ENCODE peak calls at places on chromosomes 7 and 10, in six cellular contexts. A is right cardiac atrium, I is pancreas, U is PC-9, V is body of pancreas, W is right atrium auricular region. C is an unnamed sample.

GRCh38 chr7:30396379-30396778 is 82.2 kb downstream of the NOD1 start:
- DNase-seq in A (no peak), I (no peak), U (no peak), V (no peak), W (no peak), C (no peak)

GRCh38 chr10:100923580-100923979 is 10.8 kb downstream of the SLF2 start:
- DNase-seq in A (no peak), I (no peak), U (no peak), V (no peak), W (no peak), C (no peak)

GRCh38 chr7:132292803-132293202 is 283.5 kb downstream of the PLXNA4 start:
- DNase-seq in A (no peak), I (no peak), U (no peak), V (no peak), W (no peak), C (no peak)

GRCh38 chr10:53624722-53625121 is 852.1 kb upstream of the MBL2 start:
- DNase-seq in A (no peak), I (no peak), U (no peak), V (no peak), W (no peak), C (no peak)

GRCh38 chr10:128030498-128031072 is 95.6 kb downstream of the MKI67 start:
- DNase-seq in A (no peak), I (no peak), U (no peak), V (no peak), W (no peak), C (no peak)

GRCh38 chr7:154853727-154854095 is 149.2 kb downstream of the PAXIP1 start:
- DNase-seq in A (no peak), I (no peak), U (no peak), V (no peak), W (no peak), C (no peak)

GRCh38 chr7:27678617-27679260 is 16.1 kb upstream of the HIBADH start:
- DNase-seq in A (no peak), I (no peak), U (no peak), V (no peak), W (no peak), C (no peak)

GRCh38 chr10:110207805-110208613 is 604 bp downstream of the MXI1 start:
- DNase-seq in A (peak), I (no peak), U (peak), V (no peak), W (no peak), C (no peak)

GRCh38 chr7:44380831-44381493 is 55.6 kb upstream of the CAMK2B start:
- DNase-seq in A (no peak), I (no peak), U (no peak), V (peak), W (no peak), C (peak)

GRCh38 chr7:127848241-127848640 is 183.0 kb downstream of the LRRC4 start:
- DNase-seq in A (no peak), I (no peak), U (no peak), V (no peak), W (no peak), C (no peak)

GRCh38 chr7:149154021-149154420 is 6.8 kb downstream of the ZNF398 start:
- DNase-seq in A (no peak), I (no peak), U (no peak), V (no peak), W (no peak), C (no peak)

GRCh38 chr7:101905203-101905865 is 87.9 kb downstream of the CUX1 start:
- DNase-seq in A (no peak), I (no peak), U (no peak), V (no peak), W (no peak), C (no peak)

GRCh38 chr10:101053516-101053915 is 8.3 kb upstream of the KAZALD1 start:
- DNase-seq in A (no peak), I (no peak), U (no peak), V (no peak), W (no peak), C (no peak)

GRCh38 chr10:103444478-103444877 is 7.7 kb downstream of the CALHM2 start:
- DNase-seq in A (peak), I (no peak), U (no peak), V (no peak), W (no peak), C (no peak)

GRCh38 chr10:34522542-34522941 is 292.6 kb downstream of the PARD3 start:
- DNase-seq in A (no peak), I (no peak), U (no peak), V (no peak), W (no peak), C (no peak)

GRCh38 chr7:128425851-128426250 is 16.1 kb upstream of the IMPDH1 start:
- DNase-seq in A (peak), I (peak), U (peak), V (peak), W (peak), C (no peak)

GRCh38 chr10:31146496-31147219 is 115.0 kb upstream of the ZNF438 start:
- DNase-seq in A (peak), I (no peak), U (peak), V (no peak), W (peak), C (peak)

GRCh38 chr10:12712284-12712983 is 289.1 kb downstream of the CCDC3 start:
- DNase-seq in A (no peak), I (no peak), U (no peak), V (no peak), W (no peak), C (no peak)

GRCh38 chr7:6271091-6271658 is 1.2 kb downstream of the CYTH3 start:
- DNase-seq in A (peak), I (peak), U (peak), V (peak), W (peak), C (no peak)

GRCh38 chr10:12720217-12720981 is 281.1 kb downstream of the CCDC3 start:
- DNase-seq in A (peak), I (peak), U (peak), V (peak), W (peak), C (peak)

GRCh38 chr10:101238732-101239105 is 9.5 kb upstream of the LBX1 start:
- DNase-seq in A (no peak), I (no peak), U (no peak), V (no peak), W (no peak), C (no peak)

GRCh38 chr10:54607983-54608382 is 193.0 kb downstream of the PCDH15 start:
- DNase-seq in A (no peak), I (no peak), U (no peak), V (no peak), W (no peak), C (no peak)

GRCh38 chr7:150633926-150634325 is 1.7 kb upstream of the GIMAP6 start:
- DNase-seq in A (no peak), I (no peak), U (no peak), V (no peak), W (no peak), C (no peak)

GRCh38 chr7:131664570-131664969 is 108.1 kb upstream of the PODXL start:
- DNase-seq in A (no peak), I (no peak), U (no peak), V (no peak), W (no peak), C (no peak)

GRCh38 chr7:13981070-13981469 is 8.4 kb downstream of the ETV1 start:
- DNase-seq in A (peak), I (no peak), U (peak), V (no peak), W (peak), C (no peak)

GRCh38 chr10:99832439-99832838 is 50.0 kb downstream of the ABCC2 start:
- DNase-seq in A (no peak), I (no peak), U (no peak), V (no peak), W (no peak), C (no peak)

GRCh38 chr7:118590107-118590506 is 365.6 kb downstream of the ANKRD7 start:
- DNase-seq in A (no peak), I (no peak), U (peak), V (no peak), W (no peak), C (no peak)

GRCh38 chr7:14115706-14116105 is 126.2 kb upstream of the ETV1 start:
- DNase-seq in A (no peak), I (no peak), U (no peak), V (no peak), W (no peak), C (no peak)

GRCh38 chr10:73577788-73578187 is 13.4 kb downstream of the USP54 start:
- DNase-seq in A (peak), I (peak), U (peak), V (peak), W (peak), C (no peak)

GRCh38 chr7:67856046-67856445 is 859.4 kb downstream of the TYW1 start:
- DNase-seq in A (no peak), I (no peak), U (no peak), V (no peak), W (no peak), C (no peak)

GRCh38 chr10:89556590-89556989 is 21.2 kb upstream of the SLC16A12 start:
- DNase-seq in A (no peak), I (no peak), U (no peak), V (no peak), W (no peak), C (no peak)

GRCh38 chr10:26697163-26697921 is at the start of gene PDSS1:
- DNase-seq in A (peak), I (peak), U (peak), V (peak), W (peak), C (peak)

GRCh38 chr7:152435384-152436278 is at the start of gene KMT2C:
- DNase-seq in A (peak), I (peak), U (peak), V (peak), W (no peak), C (peak)

DNA sequence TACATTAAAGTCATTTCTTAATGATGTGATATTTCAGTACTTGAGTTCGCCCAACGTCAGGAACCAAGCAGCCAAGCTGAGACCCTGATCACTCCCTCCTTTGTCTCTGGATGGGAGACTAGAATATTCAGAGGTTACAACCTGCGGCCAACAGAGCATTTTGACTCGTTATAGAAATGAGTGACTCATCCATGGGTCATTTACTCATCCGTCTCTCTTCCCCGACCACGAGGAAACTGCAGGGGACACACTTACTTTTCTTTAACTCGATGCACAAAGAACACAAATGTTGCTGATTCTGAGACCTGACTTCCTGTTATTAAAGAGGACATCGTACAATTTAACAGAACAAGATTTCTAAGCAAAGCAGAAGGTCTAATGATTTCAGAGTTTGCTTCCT is 343.3 kb downstream of the FRMD4A start:
- DNase-seq in A (no peak), I (no peak), U (peak), V (no peak), W (no peak), C (no peak)
- H3K27ac ChIP-seq in A (no peak), I (no peak), U (peak), V (no peak), W (no peak), C (peak)

DNA sequence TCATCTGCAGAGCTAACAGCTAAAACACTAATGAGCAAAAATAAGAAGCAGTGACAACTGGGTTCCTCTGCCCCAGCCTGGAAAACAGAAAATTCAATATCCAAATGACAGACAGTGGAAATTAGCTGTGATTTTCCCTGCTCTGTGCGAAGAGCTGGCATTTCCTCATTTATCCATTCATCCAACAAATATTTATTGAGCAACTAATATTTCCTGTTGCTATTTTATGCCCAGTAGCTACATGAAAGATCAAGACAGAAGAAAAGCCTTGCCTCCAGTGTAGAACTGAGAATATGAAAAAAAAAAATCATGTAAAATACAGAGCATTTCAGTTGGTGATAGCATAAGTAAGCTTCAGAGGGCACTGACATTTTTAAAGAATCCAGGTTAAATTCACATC is 140.9 kb downstream of the ABCA13 start:
- DNase-seq in A (no peak), I (no peak), U (no peak), V (no peak), W (no peak), C (no peak)
- H3K4me3 ChIP-seq in A (no peak), I (no peak), U (no peak), V (no peak), W (no peak), C (no peak)

DNA sequence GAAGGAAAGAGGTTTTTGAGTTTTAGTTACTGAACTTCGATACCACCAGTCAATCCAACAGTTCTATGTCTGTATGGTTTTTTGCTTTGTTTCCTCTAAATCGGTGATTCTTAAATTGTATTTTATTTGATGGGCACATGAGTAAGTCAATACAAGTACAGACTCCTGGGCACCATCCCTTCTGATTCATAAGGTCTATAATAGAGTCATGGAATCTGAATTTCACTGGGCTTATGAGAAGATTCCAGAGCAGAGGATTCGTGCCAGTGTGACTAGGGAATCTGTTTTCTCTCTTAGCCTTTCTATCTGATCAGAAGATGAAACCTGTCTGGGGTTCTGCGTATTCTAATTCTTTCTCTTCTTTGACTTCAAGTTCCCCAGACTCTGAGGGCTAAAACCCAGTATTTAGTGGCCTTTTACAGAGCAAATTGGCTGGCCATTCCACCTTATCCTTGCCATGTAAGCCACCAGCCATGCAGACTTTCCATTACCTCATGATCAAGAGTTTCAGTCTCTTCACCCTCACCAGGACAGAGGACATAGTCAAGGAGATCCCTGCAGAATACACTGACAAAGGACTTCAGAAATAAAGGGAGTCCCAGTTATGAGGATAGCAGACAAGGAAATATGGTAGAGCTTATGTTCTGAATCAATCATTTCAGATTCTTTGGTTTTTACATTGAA is 1080.6 kb upstream of the C7orf33 start:
- DNase-seq in A (no peak), I (no peak), U (no peak), V (no peak), W (no peak), C (no peak)
- H3K27ac ChIP-seq in A (no peak), I (no peak), U (no peak), V (no peak), W (no peak), C (no peak)

GRCh38 chr10:98446121-98446655 is 547 bp downstream of the HPS1 start:
- DNase-seq in A (peak), I (peak), U (peak), V (peak), W (no peak), C (no peak)

GRCh38 chr10:98449287-98449686 is 2.6 kb upstream of the HPS1 start:
- DNase-seq in A (no peak), I (no peak), U (no peak), V (no peak), W (no peak), C (no peak)

GRCh38 chr10:98444314-98445006 is 2.3 kb downstream of the HPS1 start:
- DNase-seq in A (no peak), I (no peak), U (no peak), V (no peak), W (no peak), C (no peak)

GRCh38 chr10:98446656-98447221 is at the start of gene HPS1:
- DNase-seq in A (peak), I (peak), U (peak), V (peak), W (peak), C (peak)

GRCh38 chr10:98445200-98445812 is 1.4 kb downstream of the HPS1 start:
- DNase-seq in A (no peak), I (no peak), U (no peak), V (no peak), W (no peak), C (no peak)
- H3K4me3 ChIP-seq in A (no peak), I (no peak), U (peak), V (no peak), W (no peak), C (no peak)

DNA sequence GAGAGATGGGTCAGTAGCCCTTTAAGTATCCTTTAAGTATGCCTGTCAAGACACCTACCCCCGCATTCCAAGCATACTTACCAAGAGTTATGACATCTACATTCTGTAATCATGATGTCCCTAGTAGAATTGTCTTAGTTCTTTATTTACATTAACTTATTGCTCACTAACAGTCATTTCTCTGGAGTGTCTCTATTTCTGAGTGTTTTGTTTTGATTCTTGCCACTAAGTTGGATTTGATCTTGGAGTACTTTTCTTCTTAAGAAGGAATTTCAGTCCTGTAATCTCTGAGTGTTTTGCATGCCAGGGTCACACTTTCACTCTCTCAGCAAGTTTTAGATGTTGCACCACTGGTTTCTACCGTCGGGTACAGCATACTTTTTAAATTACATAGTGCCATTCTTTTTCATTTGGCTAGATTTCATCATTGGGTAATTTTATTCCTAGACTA is 1053.9 kb downstream of the KCNMA1 start:
- DNase-seq in A (no peak), I (no peak), U (no peak), V (no peak), W (no peak), C (no peak)
- H3K27ac ChIP-seq in A (no peak), I (no peak), U (peak), V (peak), W (peak), C (no peak)

GRCh38 chr10:98031440-98031839 is 1.0 kb upstream of the CRTAC1 start:
- DNase-seq in A (no peak), I (no peak), U (no peak), V (no peak), W (no peak), C (no peak)
- H3K4me3 ChIP-seq in A (no peak), I (no peak), U (no peak), V (no peak), W (no peak), C (no peak)

GRCh38 chr7:111954474-111955311 is 251.5 kb downstream of the DOCK4 start:
- DNase-seq in A (peak), I (no peak), U (no peak), V (no peak), W (no peak), C (peak)

GRCh38 chr7:111954056-111954455 is 252.1 kb downstream of the DOCK4 start:
- DNase-seq in A (no peak), I (no peak), U (no peak), V (no peak), W (no peak), C (no peak)

GRCh38 chr7:111960909-111961440 is 245.2 kb downstream of the DOCK4 start:
- DNase-seq in A (no peak), I (no peak), U (no peak), V (no peak), W (no peak), C (no peak)

GRCh38 chr7:111958889-111959288 is 247.3 kb downstream of the DOCK4 start:
- DNase-seq in A (no peak), I (no peak), U (no peak), V (no peak), W (no peak), C (no peak)

DNA sequence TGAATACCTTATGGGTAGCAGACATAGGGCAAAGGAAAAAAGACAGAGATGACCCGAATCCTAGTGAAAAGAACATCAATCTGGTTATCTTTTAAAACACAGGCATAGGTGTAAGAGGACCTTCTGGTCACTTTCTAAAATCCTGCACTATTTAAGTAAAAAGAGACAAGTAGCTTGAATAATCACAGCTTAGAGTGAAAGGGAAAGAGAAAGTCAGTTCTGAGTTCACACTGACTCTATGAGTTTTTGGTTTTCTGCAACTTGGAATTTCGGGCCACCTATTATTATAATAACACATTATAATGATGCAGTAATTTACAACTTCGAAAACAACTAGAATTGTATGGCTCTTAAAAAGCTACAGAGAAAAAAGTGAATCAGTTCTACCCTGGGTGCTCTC is 247.8 kb downstream of the DOCK4 start:
- DNase-seq in A (no peak), I (no peak), U (no peak), V (no peak), W (no peak), C (no peak)
- H3K27ac ChIP-seq in A (no peak), I (no peak), U (no peak), V (no peak), W (no peak), C (no peak)

GRCh38 chr10:92691591-92692084 is 1.9 kb downstream of the HHEX start:
- DNase-seq in A (peak), I (peak), U (no peak), V (peak), W (no peak), C (peak)
- H3K4me3 ChIP-seq in A (peak), I (peak), U (no peak), V (no peak), W (peak), C (peak)

DNA sequence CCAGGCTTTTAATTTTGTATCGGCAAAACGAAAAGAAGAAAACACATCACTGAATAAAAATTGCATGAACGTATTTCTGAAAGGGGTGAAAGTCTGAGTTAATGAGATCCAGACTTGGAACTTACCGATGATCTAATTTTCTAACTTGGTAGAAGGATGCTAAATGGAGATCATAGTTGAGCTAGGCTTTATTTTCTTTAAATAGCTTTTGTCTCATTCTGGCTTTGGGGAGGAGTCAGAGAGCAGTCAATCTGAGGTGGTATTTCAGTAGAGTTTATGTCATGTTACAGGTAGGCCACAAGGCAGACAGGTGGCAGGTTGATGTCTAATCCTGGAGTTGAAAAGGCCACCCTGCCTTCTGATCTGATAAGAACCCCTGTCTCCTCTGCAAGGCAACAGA is 161.9 kb downstream of the KIAA1217 start:
- DNase-seq in A (no peak), I (no peak), U (no peak), V (no peak), W (no peak), C (no peak)
- H3K27ac ChIP-seq in A (no peak), I (no peak), U (no peak), V (no peak), W (peak), C (no peak)

C was measured in kidney.